ENCODE peak calls at places on chromosomes 13 and 19, in eight cellular contexts. L is A549, Y is K562, V is HepG2, E is HCT116, X is GM12878, G is endothelial cell of umbilical vein, M is H1. W is an unnamed sample.

GRCh38 chr13:24141333-24141910 is 19.1 kb upstream of the SPATA13 start:
- DNase-seq in L (no peak), Y (no peak), V (no peak), E (no peak), X (no peak), G (no peak), M (no peak), W (no peak)

GRCh38 chr13:75219479-75220237 is 262.3 kb downstream of the TBC1D4 start:
- DNase-seq in L (peak), Y (peak), V (peak), E (peak), X (peak), G (peak), M (peak), W (peak)

GRCh38 chr19:29519146-29519545 is 6.6 kb upstream of the VSTM2B start:
- DNase-seq in L (no peak), Y (no peak), V (no peak), E (no peak), X (no peak), G (no peak), M (no peak), W (no peak)

GRCh38 chr13:38819053-38819452 is 132.2 kb downstream of the FREM2 start:
- DNase-seq in L (no peak), Y (no peak), V (no peak), E (no peak), X (no peak), G (peak), M (no peak), W (no peak)

GRCh38 chr19:51546650-51547396 is 15.4 kb upstream of the SIGLEC6 start:
- DNase-seq in L (no peak), Y (peak), V (no peak), E (no peak), X (no peak), G (peak), M (no peak), W (peak)

GRCh38 chr13:103097366-103097928 is 31.2 kb upstream of the SLC10A2 start:
- DNase-seq in L (no peak), Y (no peak), V (no peak), E (no peak), X (no peak), G (no peak), M (no peak), W (no peak)

GRCh38 chr13:42036711-42037110 is 11.7 kb upstream of the DGKH start:
- DNase-seq in L (no peak), Y (no peak), V (no peak), E (no peak), X (no peak), G (no peak), M (no peak), W (no peak)

GRCh38 chr13:67481445-67481844 is 251.3 kb upstream of the PCDH9 start:
- DNase-seq in L (no peak), Y (no peak), V (no peak), E (no peak), X (no peak), G (no peak), M (no peak), W (no peak)

GRCh38 chr19:45499196-45500180 is 1.2 kb downstream of the PPM1N start:
- DNase-seq in L (no peak), Y (peak), V (no peak), E (no peak), X (no peak), G (peak), M (peak), W (peak)

GRCh38 chr13:94705081-94705751 is 7.1 kb downstream of the SOX21 start:
- DNase-seq in L (no peak), Y (no peak), V (no peak), E (no peak), X (no peak), G (no peak), M (no peak), W (no peak)
- TF ChIP-seq MAX in L (no peak), Y (no peak), V (no peak), E (no peak), X (no peak), G (no peak), M (peak), W (no peak)

DNA sequence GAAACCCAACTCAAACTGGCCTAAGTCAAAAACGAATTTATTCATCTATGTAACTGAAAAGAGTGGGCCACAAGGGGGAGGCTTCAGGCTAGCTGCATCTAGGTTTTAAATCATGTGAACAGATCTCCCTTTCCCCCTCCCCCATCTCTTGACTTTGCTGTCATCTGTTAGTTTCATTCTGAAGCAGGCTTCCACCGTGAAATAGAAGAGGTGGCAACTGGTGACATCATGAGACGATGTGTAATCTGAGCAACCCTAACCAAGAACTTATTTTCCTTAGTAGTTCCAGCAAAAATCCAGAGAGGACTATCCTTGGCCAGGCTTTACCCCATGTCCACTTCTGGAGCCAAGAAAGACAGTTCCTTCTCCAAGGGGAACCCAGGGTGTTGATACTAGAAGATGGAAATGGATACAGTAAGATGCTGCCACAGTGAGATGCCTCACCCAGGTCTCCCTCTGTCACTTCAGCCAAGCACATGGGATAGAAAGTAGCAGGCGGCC is 9.4 kb downstream of the SAMD4B start:
- DNase-seq in L (no peak), Y (no peak), V (no peak), E (no peak), X (peak), G (no peak), M (no peak), W (no peak)
- TF ChIP-seq CTCF in L (no peak), Y (no peak), V (no peak), E (no peak), X (peak), G (no peak), M (no peak), W (no peak)

GRCh38 chr13:79483302-79483701 is 2.3 kb downstream of the NDFIP2 start:
- DNase-seq in L (no peak), Y (no peak), V (no peak), E (no peak), X (no peak), G (no peak), M (no peak), W (no peak)

GRCh38 chr13:79485014-79485441 is 4.1 kb downstream of the NDFIP2 start:
- DNase-seq in L (peak), Y (no peak), V (peak), E (no peak), X (no peak), G (no peak), M (no peak), W (peak)

GRCh38 chr13:79480954-79481684 is at the start of gene NDFIP2:
- DNase-seq in L (peak), Y (peak), V (peak), E (peak), X (peak), G (peak), M (peak), W (peak)

GRCh38 chr13:79481685-79482052 is 714 bp downstream of the NDFIP2 start:
- DNase-seq in L (no peak), Y (peak), V (no peak), E (no peak), X (no peak), G (no peak), M (no peak), W (peak)

DNA sequence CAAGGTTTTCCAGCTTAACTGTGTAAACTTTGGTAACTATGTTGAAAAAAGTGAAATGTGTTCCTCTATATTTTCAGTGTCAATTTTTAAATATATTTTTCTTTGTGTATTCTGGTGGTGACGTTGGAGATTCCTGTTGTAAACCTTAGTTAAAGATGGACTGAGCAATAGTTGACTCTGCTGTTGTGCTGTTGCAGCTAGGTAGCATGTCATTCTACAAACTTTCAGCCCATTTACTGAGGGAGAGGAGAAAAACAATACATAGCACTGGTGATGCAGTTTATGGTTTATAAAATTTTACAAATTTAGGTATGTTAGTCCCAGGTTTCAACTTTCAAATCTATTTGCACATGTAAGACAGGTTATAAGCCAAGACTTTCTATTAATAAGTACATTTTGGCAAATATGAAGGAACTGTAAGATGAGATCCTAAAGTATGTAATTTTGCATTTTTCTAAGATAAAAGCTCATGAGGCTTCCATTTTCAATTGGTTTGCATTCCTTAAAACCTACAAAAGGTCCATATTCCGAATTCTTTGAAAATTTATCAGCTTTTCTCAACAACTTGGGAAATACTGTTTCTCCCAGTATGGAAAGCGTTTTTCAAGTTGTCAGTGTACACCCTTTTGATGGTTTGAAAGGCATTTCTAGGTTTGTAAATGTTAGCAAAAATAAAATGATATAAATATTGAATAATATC is 1.5 kb downstream of the NDFIP2 start:
- DNase-seq in L (no peak), Y (no peak), V (no peak), E (no peak), X (no peak), G (no peak), M (no peak), W (no peak)
- TF ChIP-seq POLR2A in L (no peak), Y (no peak), V (no peak), E (no peak), X (no peak), G (no peak), M (no peak), W (no peak)

DNA sequence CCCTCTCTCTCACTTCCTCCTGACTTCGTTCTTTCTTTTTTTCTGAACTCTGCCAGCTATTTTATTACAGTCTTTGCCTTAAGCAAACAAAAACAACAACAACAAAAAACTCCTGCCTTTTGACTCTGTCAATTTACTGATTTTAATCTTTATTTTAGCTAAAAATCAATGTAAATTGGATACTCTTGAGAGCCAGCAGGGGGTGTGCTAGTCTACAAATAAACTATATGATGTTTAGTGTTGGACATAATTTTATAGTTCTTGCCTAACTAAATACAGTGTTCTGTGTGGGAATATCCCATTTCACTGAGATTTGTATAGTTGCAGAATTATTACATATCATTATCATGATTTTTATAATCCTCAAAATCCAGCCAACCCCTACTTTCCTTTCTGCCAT is 1199.9 kb upstream of the SPRY2 start:
- DNase-seq in L (no peak), Y (no peak), V (peak), E (no peak), X (no peak), G (no peak), M (no peak), W (peak)
- TF ChIP-seq MAX in L (no peak), Y (no peak), V (no peak), E (no peak), X (no peak), G (no peak), M (no peak), W (no peak)

DNA sequence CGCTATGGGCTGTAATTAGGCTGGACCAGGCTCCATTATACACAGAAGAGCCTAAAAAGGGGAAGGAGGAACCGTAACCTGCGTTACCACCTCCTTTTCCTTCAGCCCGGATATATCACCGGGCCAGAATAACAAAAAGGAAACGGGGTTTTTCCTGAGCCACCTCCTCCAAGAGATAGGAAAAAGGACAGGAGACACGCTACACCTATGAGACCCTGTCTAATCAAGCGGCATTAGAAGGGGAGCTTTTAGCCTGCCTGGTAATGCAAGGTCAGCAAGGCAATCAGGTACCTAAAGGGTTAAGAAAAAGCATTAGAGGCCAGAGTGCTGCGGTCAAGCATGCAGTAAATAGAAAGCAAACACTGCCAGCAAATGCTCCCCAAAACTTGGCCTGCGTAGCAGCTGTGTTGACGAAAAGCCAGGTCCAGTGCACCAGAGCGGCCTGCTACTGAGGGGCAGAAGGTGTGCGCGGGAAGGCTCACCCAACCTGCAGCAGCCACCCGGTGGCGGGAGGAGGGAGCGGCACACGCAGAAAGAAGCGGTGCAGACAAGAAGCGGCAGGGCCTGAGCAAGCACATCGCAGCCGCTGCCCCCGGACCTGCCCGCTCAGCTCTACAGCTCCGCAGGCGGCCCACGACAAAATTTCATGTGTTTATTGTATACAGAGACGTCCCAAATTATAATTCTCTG is 1466.1 kb downstream of the UQCRFS1 start:
- DNase-seq in L (peak), Y (peak), V (no peak), E (no peak), X (no peak), G (no peak), M (peak), W (peak)
- TF ChIP-seq CTCF in L (no peak), Y (no peak), V (no peak), E (peak), X (no peak), G (no peak), M (no peak), W (no peak)

GRCh38 chr13:113490496-113491417 is at the start of gene DCUN1D2:
- DNase-seq in L (peak), Y (peak), V (peak), E (peak), X (peak), G (peak), M (peak), W (peak)
- TF ChIP-seq POLR2A in L (peak), Y (peak), V (peak), E (peak), X (peak), G (peak), M (no peak), W (peak)

GRCh38 chr13:88071371-88071770 is 400.2 kb downstream of the SLITRK5 start:
- DNase-seq in L (no peak), Y (no peak), V (no peak), E (no peak), X (no peak), G (no peak), M (no peak), W (peak)
- TF ChIP-seq MAX in L (no peak), Y (no peak), V (no peak), E (no peak), X (no peak), G (no peak), M (no peak), W (no peak)

GRCh38 chr19:6269101-6269886 is 10.5 kb downstream of the MLLT1 start:
- DNase-seq in L (no peak), Y (no peak), V (no peak), E (no peak), X (no peak), G (no peak), M (no peak), W (no peak)
- TF ChIP-seq CTCF in L (no peak), Y (no peak), V (no peak), E (no peak), X (no peak), G (no peak), M (no peak), W (no peak)